ENCODE peak calls at places on chromosome 11, in six cellular contexts. One of them, this sample, is unnamed.

GRCh38 chr11:8649361-8649760 is 33.1 kb downstream of the TRIM66 start:
- DNase-seq in IMR-90: peak; percentile 68
- DNase-seq in H9: no peak
- DNase-seq in mesenchymal stem cell: peak; percentile 65
- DNase-seq in H1: no peak
- DNase-seq in trophoblast cell: no peak
- DNase-seq in this sample: no peak

GRCh38 chr11:1868636-1869291 is 15.9 kb downstream of the LSP1 start:
- DNase-seq in IMR-90: no peak
- DNase-seq in H9: no peak
- DNase-seq in mesenchymal stem cell: no peak
- DNase-seq in H1: no peak
- DNase-seq in trophoblast cell: no peak
- DNase-seq in this sample: no peak

GRCh38 chr11:2477254-2477653 is 32.4 kb downstream of the KCNQ1 start:
- DNase-seq in IMR-90: no peak
- DNase-seq in H9: no peak
- DNase-seq in mesenchymal stem cell: no peak
- DNase-seq in H1: no peak
- DNase-seq in trophoblast cell: no peak
- DNase-seq in this sample: no peak

GRCh38 chr11:6418199-6418957 is 516 bp downstream of the APBB1 start:
- DNase-seq in IMR-90: no peak
- DNase-seq in H9: peak; percentile 64
- DNase-seq in mesenchymal stem cell: no peak
- DNase-seq in H1: no peak
- DNase-seq in trophoblast cell: no peak
- DNase-seq in this sample: peak; percentile 48

GRCh38 chr11:94909371-94909820 is 64.0 kb downstream of the CWC15 start:
- DNase-seq in IMR-90: peak; percentile 81
- DNase-seq in H9: no peak
- DNase-seq in mesenchymal stem cell: peak; percentile 89
- DNase-seq in H1: no peak
- DNase-seq in trophoblast cell: no peak
- DNase-seq in this sample: no peak

GRCh38 chr11:119765628-119766027 is 36.6 kb upstream of the NECTIN1 start:
- DNase-seq in IMR-90: no peak
- DNase-seq in H9: no peak
- DNase-seq in mesenchymal stem cell: no peak
- DNase-seq in H1: no peak
- DNase-seq in trophoblast cell: no peak
- DNase-seq in this sample: no peak

GRCh38 chr11:61718613-61719302 is 33.7 kb upstream of the MYRF start:
- DNase-seq in IMR-90: peak; percentile 74
- DNase-seq in H9: peak; percentile 86
- DNase-seq in mesenchymal stem cell: peak; percentile 82
- DNase-seq in H1: no peak
- DNase-seq in trophoblast cell: no peak
- DNase-seq in this sample: peak; percentile 71

GRCh38 chr11:28794405-28794804 is 686.2 kb downstream of the METTL15 start:
- DNase-seq in IMR-90: peak; percentile 13
- DNase-seq in H9: no peak
- DNase-seq in mesenchymal stem cell: no peak
- DNase-seq in H1: no peak
- DNase-seq in trophoblast cell: no peak
- DNase-seq in this sample: no peak

GRCh38 chr11:61413496-61413895 is 16.3 kb downstream of the CPSF7 start:
- DNase-seq in IMR-90: peak; percentile 41
- DNase-seq in H9: no peak
- DNase-seq in mesenchymal stem cell: no peak
- DNase-seq in H1: no peak
- DNase-seq in trophoblast cell: no peak
- DNase-seq in this sample: no peak

GRCh38 chr11:42265072-42265471 is 805.6 kb upstream of the LRRC4C start:
- DNase-seq in IMR-90: no peak
- DNase-seq in H9: no peak
- DNase-seq in mesenchymal stem cell: no peak
- DNase-seq in H1: no peak
- DNase-seq in trophoblast cell: no peak
- DNase-seq in this sample: no peak

GRCh38 chr11:4647795-4648194 is 4.0 kb downstream of the OR51E1 start:
- DNase-seq in IMR-90: no peak
- DNase-seq in H9: no peak
- DNase-seq in mesenchymal stem cell: no peak
- DNase-seq in H1: no peak
- DNase-seq in trophoblast cell: no peak
- DNase-seq in this sample: no peak

GRCh38 chr11:3644817-3645235 is at the start of gene ART1:
- DNase-seq in IMR-90: no peak
- DNase-seq in H9: no peak
- DNase-seq in mesenchymal stem cell: no peak
- DNase-seq in H1: no peak
- DNase-seq in trophoblast cell: no peak
- DNase-seq in this sample: no peak

GRCh38 chr11:3641191-3641590 is 601 bp downstream of the ART5 start:
- DNase-seq in IMR-90: no peak
- DNase-seq in H9: no peak
- DNase-seq in mesenchymal stem cell: no peak
- DNase-seq in H1: no peak
- DNase-seq in trophoblast cell: no peak
- DNase-seq in this sample: no peak

GRCh38 chr11:3641701-3642070 is at the start of gene ART5:
- DNase-seq in IMR-90: no peak
- DNase-seq in H9: no peak
- DNase-seq in mesenchymal stem cell: no peak
- DNase-seq in H1: no peak
- DNase-seq in trophoblast cell: no peak
- DNase-seq in this sample: no peak

GRCh38 chr11:3639841-3640240 is 2.0 kb downstream of the ART5 start:
- DNase-seq in IMR-90: no peak
- DNase-seq in H9: no peak
- DNase-seq in mesenchymal stem cell: no peak
- DNase-seq in H1: no peak
- DNase-seq in trophoblast cell: no peak
- DNase-seq in this sample: no peak

DNA sequence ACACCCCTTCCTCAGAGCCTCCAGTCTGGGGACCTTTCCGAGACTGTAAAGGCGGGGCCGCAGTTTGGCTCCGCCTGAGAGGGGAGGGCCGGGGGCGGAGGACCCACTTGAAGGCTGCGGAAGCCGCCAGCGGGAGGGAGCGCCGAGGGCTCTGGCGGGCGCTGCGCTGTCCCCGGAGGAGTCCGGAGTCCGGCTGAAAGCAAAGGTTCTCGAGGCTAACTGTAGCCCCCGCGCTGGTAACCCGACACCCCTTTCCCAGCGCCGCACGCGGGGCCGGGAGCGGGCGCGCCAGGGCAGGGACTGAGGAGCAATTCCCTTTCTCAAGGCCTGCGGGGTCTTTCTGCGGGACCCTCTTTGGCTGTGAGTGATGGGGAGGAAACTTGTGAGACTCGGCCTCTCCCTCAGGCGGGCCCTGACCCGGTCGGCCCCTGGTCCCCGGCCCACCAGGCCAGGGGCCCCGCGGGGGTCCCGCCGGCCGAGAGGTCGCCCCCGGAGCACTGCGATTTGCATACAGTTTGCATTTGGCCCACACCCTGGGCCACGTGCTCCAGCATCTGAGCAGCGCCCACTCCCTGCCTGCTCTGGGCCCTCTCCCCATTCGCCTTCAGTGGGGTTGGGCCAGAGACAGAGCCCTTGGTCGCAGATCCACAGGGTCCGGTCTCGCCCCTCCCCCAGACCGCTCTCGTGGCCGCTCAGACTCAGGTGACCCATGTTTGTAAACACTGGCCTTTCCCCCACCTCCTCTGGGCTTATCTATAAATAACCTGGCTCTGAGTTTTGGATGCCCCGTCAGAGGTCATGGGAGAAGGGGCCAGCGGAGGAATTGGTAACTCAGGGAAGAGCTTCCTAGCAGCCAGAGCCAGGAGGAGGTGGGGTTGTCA is 519 bp upstream of the ART5 start:
- DNase-seq in IMR-90: peak; percentile 58
- DNase-seq in H9: peak; percentile 98
- DNase-seq in mesenchymal stem cell: peak; percentile 85
- DNase-seq in H1: peak; percentile 88
- DNase-seq in trophoblast cell: peak; percentile 42
- DNase-seq in this sample: peak; percentile 92
- H3K4ac ChIP-seq in IMR-90: no peak overlapping the region
- H3K4ac ChIP-seq in H9: no peak overlapping the region
- H3K4ac ChIP-seq in mesenchymal stem cell: no peak overlapping the region
- H3K4ac ChIP-seq in H1: no peak overlapping the region
- H3K4ac ChIP-seq in trophoblast cell: no peak overlapping the region
- H3K4ac ChIP-seq in this sample: no peak overlapping the region

GRCh38 chr11:31956310-31956709 is 134.6 kb upstream of the RCN1 start:
- DNase-seq in IMR-90: peak; percentile 36
- DNase-seq in H9: no peak
- DNase-seq in mesenchymal stem cell: no peak
- DNase-seq in H1: no peak
- DNase-seq in trophoblast cell: no peak
- DNase-seq in this sample: no peak

GRCh38 chr11:31957674-31958073 is 133.2 kb upstream of the RCN1 start:
- DNase-seq in IMR-90: no peak
- DNase-seq in H9: no peak
- DNase-seq in mesenchymal stem cell: no peak
- DNase-seq in H1: no peak
- DNase-seq in trophoblast cell: no peak
- DNase-seq in this sample: no peak

GRCh38 chr11:31955838-31956237 is 135.0 kb upstream of the RCN1 start:
- DNase-seq in IMR-90: no peak
- DNase-seq in H9: no peak
- DNase-seq in mesenchymal stem cell: no peak
- DNase-seq in H1: no peak
- DNase-seq in trophoblast cell: no peak
- DNase-seq in this sample: no peak

GRCh38 chr11:31959711-31960110 is 131.2 kb upstream of the RCN1 start:
- DNase-seq in IMR-90: peak; percentile 11
- DNase-seq in H9: no peak
- DNase-seq in mesenchymal stem cell: no peak
- DNase-seq in H1: no peak
- DNase-seq in trophoblast cell: peak; percentile 8
- DNase-seq in this sample: no peak

GRCh38 chr11:31958086-31958735 is 132.7 kb upstream of the RCN1 start:
- DNase-seq in IMR-90: peak; percentile 29
- DNase-seq in H9: peak; percentile 79
- DNase-seq in mesenchymal stem cell: peak; percentile 24
- DNase-seq in H1: peak; percentile 47
- DNase-seq in trophoblast cell: peak; percentile 70
- DNase-seq in this sample: peak; percentile 74
- H2AFZ ChIP-seq in IMR-90: no peak overlapping the region
- H2AFZ ChIP-seq in H9: no peak overlapping the region
- H2AFZ ChIP-seq in mesenchymal stem cell: no peak overlapping the region
- H2AFZ ChIP-seq in H1: peak overlapping the region; percentile 79
- H2AFZ ChIP-seq in trophoblast cell: no peak overlapping the region
- H2AFZ ChIP-seq in this sample: peak overlapping the region; percentile 81

GRCh38 chr11:65090628-65091027 is 5.4 kb upstream of the VPS51 start:
- DNase-seq in IMR-90: no peak
- DNase-seq in H9: no peak
- DNase-seq in mesenchymal stem cell: no peak
- DNase-seq in H1: no peak
- DNase-seq in trophoblast cell: no peak
- DNase-seq in this sample: no peak

GRCh38 chr11:65095974-65096806 is at the start of gene VPS51:
- DNase-seq in IMR-90: peak; percentile 90
- DNase-seq in H9: peak; percentile 92
- DNase-seq in mesenchymal stem cell: peak; percentile 91
- DNase-seq in H1: peak; percentile 70
- DNase-seq in trophoblast cell: peak; percentile 91
- DNase-seq in this sample: peak; percentile 93

GRCh38 chr11:65100674-65101350 is 4.8 kb downstream of the VPS51 start:
- DNase-seq in IMR-90: no peak
- DNase-seq in H9: no peak
- DNase-seq in mesenchymal stem cell: no peak
- DNase-seq in H1: no peak
- DNase-seq in trophoblast cell: no peak
- DNase-seq in this sample: no peak

GRCh38 chr11:65096926-65097325 is 912 bp downstream of the VPS51 start:
- DNase-seq in IMR-90: no peak
- DNase-seq in H9: no peak
- DNase-seq in mesenchymal stem cell: no peak
- DNase-seq in H1: no peak
- DNase-seq in trophoblast cell: no peak
- DNase-seq in this sample: no peak

GRCh38 chr11:65095427-65095826 is 587 bp upstream of the VPS51 start:
- DNase-seq in IMR-90: no peak
- DNase-seq in H9: no peak
- DNase-seq in mesenchymal stem cell: no peak
- DNase-seq in H1: no peak
- DNase-seq in trophoblast cell: no peak
- DNase-seq in this sample: no peak
- H4K8ac ChIP-seq in IMR-90: peak overlapping the region; percentile 100
- H4K8ac ChIP-seq in H9: peak overlapping the region; percentile 74
- H4K8ac ChIP-seq in mesenchymal stem cell: peak overlapping the region; percentile 100
- H4K8ac ChIP-seq in H1: peak overlapping the region; percentile 99
- H4K8ac ChIP-seq in trophoblast cell: peak overlapping the region; percentile 98
- H4K8ac ChIP-seq in this sample: peak overlapping the region; percentile 33

GRCh38 chr11:90192869-90193582 is 29.8 kb downstream of the CHORDC1 start:
- DNase-seq in IMR-90: no peak
- DNase-seq in H9: no peak
- DNase-seq in mesenchymal stem cell: no peak
- DNase-seq in H1: no peak
- DNase-seq in trophoblast cell: no peak
- DNase-seq in this sample: no peak

GRCh38 chr11:90187839-90188238 is 35.0 kb downstream of the CHORDC1 start:
- DNase-seq in IMR-90: no peak
- DNase-seq in H9: no peak
- DNase-seq in mesenchymal stem cell: no peak
- DNase-seq in H1: no peak
- DNase-seq in trophoblast cell: no peak
- DNase-seq in this sample: no peak

DNA sequence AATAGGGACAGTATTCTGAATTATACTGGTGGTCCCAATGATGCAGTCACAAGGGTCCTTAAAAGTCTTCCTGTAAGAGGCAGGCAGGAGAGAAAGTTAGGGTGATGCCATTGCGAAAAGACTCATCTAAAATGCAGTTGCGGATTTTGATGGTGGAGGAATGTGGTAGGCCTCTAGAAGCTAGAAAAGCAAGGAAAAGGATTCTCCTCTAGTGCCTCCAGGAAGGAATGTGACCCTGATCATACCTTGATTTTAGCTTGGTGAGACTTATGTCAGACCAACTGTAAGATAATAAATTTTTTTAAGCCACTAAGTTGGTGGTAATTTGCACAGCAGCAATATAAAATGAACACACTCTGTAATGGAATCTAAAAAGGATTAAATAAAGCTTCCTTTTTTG is 33.8 kb downstream of the CHORDC1 start:
- DNase-seq in IMR-90: no peak
- DNase-seq in H9: no peak
- DNase-seq in mesenchymal stem cell: no peak
- DNase-seq in H1: no peak
- DNase-seq in trophoblast cell: peak; percentile 69
- DNase-seq in this sample: no peak
- H3K4ac ChIP-seq in IMR-90: no peak overlapping the region
- H3K4ac ChIP-seq in H9: no peak overlapping the region
- H3K4ac ChIP-seq in mesenchymal stem cell: no peak overlapping the region
- H3K4ac ChIP-seq in H1: no peak overlapping the region
- H3K4ac ChIP-seq in trophoblast cell: no peak overlapping the region
- H3K4ac ChIP-seq in this sample: no peak overlapping the region